ENCODE peak calls at places on chromosomes 4 and X, in seven cellular contexts. Z is H9, S is IMR-90, W is trophoblast cell, X is mesenchymal stem cell, I is mesendoderm, Q is H1. V is an unnamed sample.

GRCh38 chr4:89221175-89221867 is 86.3 kb downstream of the GPRIN3 start:
- DNase-seq in S (no peak), W (no peak), X (peak; percentile 33), Q (no peak), I (no peak), Z (no peak), V (no peak)

GRCh38 chr4:108249397-108249796 is 80.7 kb upstream of the LEF1 start:
- DNase-seq in S (no peak), W (no peak), Q (no peak), X (no peak), Z (no peak), I (no peak), V (no peak)

GRCh38 chr4:40546506-40546905 is 83.2 kb downstream of the RBM47 start:
- DNase-seq in Z (no peak), S (no peak), X (no peak), W (no peak), I (no peak), Q (no peak), V (no peak)

GRCh38 chr4:150315175-150315574 is 236.9 kb downstream of the DCLK2 start:
- DNase-seq in Q (no peak), X (no peak), Z (no peak), I (peak; percentile 93), S (no peak), W (no peak), V (no peak)

GRCh38 chr4:121054373-121054772 is 18.0 kb downstream of the NDNF start:
- DNase-seq in W (no peak), Q (no peak), S (no peak), X (no peak), I (no peak), Z (no peak), V (no peak)

GRCh38 chr4:151584101-151584500 is 175.1 kb downstream of the FHIP1A start:
- DNase-seq in I (no peak), Q (no peak), S (no peak), W (no peak), Z (no peak), X (no peak), V (no peak)

GRCh38 chr4:181509073-181509472 is 734.1 kb upstream of the TENM3 start:
- DNase-seq in I (no peak), Z (no peak), X (no peak), S (no peak), Q (no peak), W (no peak), V (no peak)

GRCh38 chr4:96037705-96038104 is 197.8 kb downstream of the PDHA2 start:
- DNase-seq in S (no peak), W (no peak), Q (no peak), I (no peak), X (no peak), Z (no peak), V (no peak)

GRCh38 chrX:111511477-111511876 is at the start of gene SERTM2:
- DNase-seq in I (peak; percentile 77), Q (no peak), Z (peak; percentile 40), X (peak; percentile 71), S (peak; percentile 4), W (no peak), V (no peak)

GRCh38 chr4:154425514-154425913 is 66.1 kb downstream of the DCHS2 start:
- DNase-seq in X (no peak), I (no peak), S (no peak), Q (no peak), Z (no peak), W (no peak), V (no peak)

GRCh38 chrX:34655496-34656258 is 1.4 kb downstream of the TMEM47 start:
- DNase-seq in I (peak; percentile 14), S (no peak), X (peak; percentile 34), Q (no peak), W (no peak), Z (no peak), V (no peak)

GRCh38 chr4:57342406-57342805 is 232.2 kb upstream of the IGFBP7 start:
- DNase-seq in W (peak; percentile 11), Z (no peak), X (no peak), Q (no peak), S (peak; percentile 2), I (no peak), V (no peak)

GRCh38 chrX:69277961-69278795 is 112.9 kb upstream of the PJA1 start:
- DNase-seq in S (no peak), Z (peak; percentile 56), I (peak; percentile 48), W (no peak), Q (peak; percentile 23), X (no peak), V (peak; percentile 47)

GRCh38 chr4:26573389-26573794 is 10.5 kb upstream of the TBC1D19 start:
- DNase-seq in S (peak; percentile 46), I (peak; percentile 33), Q (no peak), X (no peak), Z (no peak), W (no peak), V (no peak)

GRCh38 chr4:78166582-78166981 is 109.5 kb downstream of the FRAS1 start:
- DNase-seq in I (no peak), X (no peak), S (no peak), Q (no peak), W (no peak), Z (no peak), V (no peak)

GRCh38 chr4:157291071-157291470 is 70.5 kb downstream of the GRIA2 start:
- DNase-seq in S (no peak), X (no peak), I (peak; percentile 10), Z (no peak), Q (no peak), W (no peak), V (no peak)

GRCh38 chrX:70030242-70030823 is 19.4 kb downstream of the AWAT2 start:
- DNase-seq in X (peak; percentile 29), Q (no peak), I (peak; percentile 74), Z (peak; percentile 56), W (peak; percentile 24), S (peak; percentile 49), V (peak; percentile 44)

GRCh38 chr4:173436149-173436579 is 37.2 kb upstream of the SCRG1 start:
- DNase-seq in Z (no peak), W (peak; percentile 80), I (no peak), X (peak; percentile 14), Q (no peak), S (peak; percentile 67), V (no peak)

DNA sequence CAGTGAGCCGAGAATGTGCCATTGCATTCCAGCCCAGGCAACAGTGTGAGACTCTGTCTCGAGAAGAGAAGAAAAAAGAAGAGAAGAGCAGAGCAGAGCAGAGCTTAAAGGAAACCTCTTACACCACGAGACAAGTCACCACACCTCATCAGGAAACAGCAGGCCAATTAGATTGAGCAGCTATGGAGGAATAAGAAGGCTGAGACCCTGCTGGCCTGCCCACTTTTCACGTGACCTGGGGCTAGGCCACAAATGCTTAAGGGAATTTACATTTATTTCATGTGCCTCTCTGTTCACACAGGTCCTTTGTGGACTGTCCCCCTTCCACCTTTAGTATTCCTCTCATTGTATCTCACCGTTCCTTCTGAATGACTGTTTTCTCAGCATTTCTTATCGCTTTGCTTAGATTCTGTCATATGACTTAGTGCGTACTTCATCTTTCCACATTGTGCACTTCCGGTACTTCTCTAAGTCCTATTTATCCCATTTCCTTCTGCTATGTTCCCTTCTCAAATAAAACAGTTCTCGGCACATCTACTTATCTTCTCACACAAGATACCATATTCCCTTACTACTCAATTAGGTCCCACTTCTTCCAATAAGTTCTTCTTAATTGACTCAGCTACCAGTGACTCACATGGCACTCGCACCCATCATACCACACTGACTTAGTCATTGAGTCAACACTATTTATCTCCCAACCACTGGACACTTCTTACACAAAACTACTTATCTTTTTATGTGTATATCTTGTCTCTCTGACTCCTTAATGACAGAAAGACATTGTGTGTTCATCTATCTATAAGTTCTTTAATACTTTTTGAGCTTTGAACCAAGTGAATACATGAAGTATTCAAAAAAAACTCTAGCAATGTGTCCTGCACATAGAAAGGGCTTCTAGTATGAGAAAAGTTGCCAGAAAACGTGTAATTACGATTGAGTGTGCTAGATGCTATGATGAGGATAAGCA is 11.0 kb downstream of the CUL4B start:
- DNase-seq in W (peak; percentile 55), I (peak; percentile 36), Q (no peak), S (peak; percentile 94), X (peak; percentile 93), Z (no peak), V (no peak)
- H3K9ac ChIP-seq in W (no peak overlapping the region), I (no peak overlapping the region), Q (no peak overlapping the region), S (peak overlapping the region; percentile 63), X (no peak overlapping the region), Z (no peak overlapping the region), V (no peak overlapping the region)

DNA sequence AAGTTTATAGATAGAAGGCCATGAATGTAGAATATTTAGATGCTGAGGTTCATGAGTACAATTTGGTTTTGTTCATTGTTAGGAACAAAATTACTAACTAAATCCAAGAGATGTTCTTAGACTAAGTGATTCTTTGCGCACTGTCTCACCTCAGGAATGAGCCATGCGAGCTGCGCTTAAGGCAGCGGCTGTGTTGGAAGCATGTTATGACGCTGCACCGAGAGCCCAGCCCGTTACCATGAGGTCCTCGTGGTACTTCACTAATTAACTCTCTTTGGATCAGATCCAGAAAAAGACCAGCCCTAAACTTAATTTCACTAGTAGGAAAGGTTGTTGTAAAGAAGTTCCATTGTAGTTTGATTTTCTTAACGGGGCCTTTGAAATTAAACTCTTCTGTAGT is 166.3 kb downstream of the RAPGEF2 start:
- DNase-seq in Q (no peak), W (no peak), X (no peak), S (no peak), I (no peak), Z (no peak), V (no peak)
- H3K4me1 ChIP-seq in Q (peaks cover 3% of the 10 kb centered on the region), W (no peaks in the 10 kb centered on the region), X (peaks cover 3% of the 10 kb centered on the region), S (peaks cover 20% of the 10 kb centered on the region), I (peaks cover 2% of the 10 kb centered on the region), Z (peaks cover 5% of the 10 kb centered on the region), V (peaks cover 11% of the 10 kb centered on the region)

DNA sequence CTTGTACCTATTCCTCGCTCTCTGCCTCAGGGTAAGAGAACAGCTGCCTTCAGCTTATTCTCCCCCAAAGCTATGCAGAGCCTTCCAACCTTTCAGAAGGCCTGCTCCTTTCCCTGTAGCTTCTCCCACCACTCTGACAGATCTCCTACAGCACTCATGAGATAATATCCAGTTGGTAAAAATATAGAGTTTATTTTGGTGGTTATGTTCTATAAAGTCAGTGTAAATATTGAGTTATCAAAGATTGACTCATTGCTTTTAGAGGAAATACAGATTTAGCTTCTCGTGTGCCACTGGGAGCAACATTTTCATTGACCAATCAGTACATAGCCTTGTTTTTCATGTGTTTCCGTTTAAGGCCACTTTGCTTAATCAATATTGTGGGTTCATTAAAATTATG is 216.2 kb upstream of the TECRL start:
- DNase-seq in Q (no peak), W (no peak), X (no peak), S (no peak), I (no peak), Z (no peak), V (no peak)
- H2BK5ac ChIP-seq in Q (no peak overlapping the region), W (no peak overlapping the region), X (no peak overlapping the region), S (no peak overlapping the region), I (no peak overlapping the region), Z (no peak overlapping the region), V (no peak overlapping the region)

GRCh38 chr4:122831515-122832196 is 5.0 kb downstream of the FGF2 start:
- DNase-seq in I (no peak), Z (no peak), Q (no peak), X (peak; percentile 37), W (no peak), S (peak; percentile 44), V (no peak)

GRCh38 chr4:122827258-122827887 is 742 bp downstream of the FGF2 start:
- DNase-seq in I (peak; percentile 62), Q (no peak), W (no peak), S (peak; percentile 25), Z (no peak), X (peak; percentile 62), V (peak; percentile 23)

GRCh38 chr4:122832732-122833131 is 6.1 kb downstream of the FGF2 start:
- DNase-seq in I (no peak), X (peak; percentile 57), Q (no peak), Z (no peak), W (no peak), S (peak; percentile 29), V (no peak)

GRCh38 chr4:122827899-122828601 is 1.4 kb downstream of the FGF2 start:
- DNase-seq in X (peak; percentile 86), S (peak; percentile 77), W (peak; percentile 25), Q (peak; percentile 70), Z (peak; percentile 86), I (peak; percentile 84), V (peak; percentile 58)

GRCh38 chr4:122830392-122831095 is 3.9 kb downstream of the FGF2 start:
- DNase-seq in Z (no peak), I (no peak), X (no peak), Q (no peak), S (no peak), W (no peak), V (no peak)
- H3K9ac ChIP-seq in Z (peak overlapping the region; percentile 34), I (peak overlapping the region; percentile 27), X (peak overlapping the region; percentile 54), Q (no peak overlapping the region), S (peak overlapping the region; percentile 18), W (no peak overlapping the region), V (no peak overlapping the region)